ENCODE peak calls at places on chromosomes 13 and 19, in five cellular contexts. One of them, this sample, is unnamed.

GRCh38 chr19:53158119-53158656 is 665 bp downstream of the ZNF347 start:
- DNase-seq in Peyer's patch: peak; percentile 59
- DNase-seq in heart left ventricle: peak; percentile 42
- DNase-seq in fibroblast of pulmonary artery: peak; percentile 23
- DNase-seq in fibroblast of the aortic adventitia: peak; percentile 27
- DNase-seq in this sample: no peak

GRCh38 chr19:40055832-40056504 is at the start of gene ZNF780B:
- DNase-seq in fibroblast of the aortic adventitia: peak; percentile 58
- DNase-seq in heart left ventricle: peak; percentile 69
- DNase-seq in fibroblast of pulmonary artery: peak; percentile 59
- DNase-seq in Peyer's patch: peak; percentile 93
- DNase-seq in this sample: no peak

GRCh38 chr19:50357178-50358100 is 8.0 kb downstream of the NAPSA start:
- DNase-seq in fibroblast of the aortic adventitia: peak; percentile 67
- DNase-seq in heart left ventricle: peak; percentile 76
- DNase-seq in Peyer's patch: peak; percentile 93
- DNase-seq in fibroblast of pulmonary artery: peak; percentile 57
- DNase-seq in this sample: no peak

GRCh38 chr19:397941-398706 is 10.8 kb downstream of the C2CD4C start:
- DNase-seq in fibroblast of pulmonary artery: no peak
- DNase-seq in heart left ventricle: no peak
- DNase-seq in Peyer's patch: no peak
- DNase-seq in fibroblast of the aortic adventitia: no peak
- DNase-seq in this sample: no peak

GRCh38 chr19:10927691-10928562 is 512 bp downstream of the YIPF2 start:
- DNase-seq in fibroblast of pulmonary artery: no peak
- DNase-seq in heart left ventricle: no peak
- DNase-seq in Peyer's patch: no peak
- DNase-seq in fibroblast of the aortic adventitia: no peak
- DNase-seq in this sample: no peak

GRCh38 chr19:42309686-42310085 is 3.4 kb upstream of the TMEM145 start:
- DNase-seq in heart left ventricle: no peak
- DNase-seq in fibroblast of the aortic adventitia: no peak
- DNase-seq in Peyer's patch: no peak
- DNase-seq in fibroblast of pulmonary artery: no peak
- DNase-seq in this sample: no peak

GRCh38 chr13:43573787-43574562 is 212.8 kb downstream of the ENOX1 start:
- DNase-seq in fibroblast of the aortic adventitia: no peak
- DNase-seq in heart left ventricle: no peak
- DNase-seq in Peyer's patch: no peak
- DNase-seq in fibroblast of pulmonary artery: peak; percentile 31
- DNase-seq in this sample: no peak

GRCh38 chr19:13118424-13119193 is 545 bp downstream of the NACC1 start:
- DNase-seq in heart left ventricle: peak; percentile 55
- DNase-seq in Peyer's patch: peak; percentile 69
- DNase-seq in fibroblast of the aortic adventitia: no peak
- DNase-seq in fibroblast of pulmonary artery: peak; percentile 30
- DNase-seq in this sample: no peak

GRCh38 chr19:45253396-45254027 is 2.4 kb downstream of the MARK4 start:
- DNase-seq in Peyer's patch: no peak
- DNase-seq in fibroblast of the aortic adventitia: peak; percentile 16
- DNase-seq in fibroblast of pulmonary artery: peak; percentile 29
- DNase-seq in heart left ventricle: no peak
- DNase-seq in this sample: no peak

GRCh38 chr13:86476656-86477055 is 677.4 kb upstream of the SLITRK6 start:
- DNase-seq in fibroblast of pulmonary artery: no peak
- DNase-seq in heart left ventricle: no peak
- DNase-seq in Peyer's patch: no peak
- DNase-seq in fibroblast of the aortic adventitia: no peak
- DNase-seq in this sample: no peak

GRCh38 chr13:82330499-82330898 is 1551.8 kb downstream of the SLITRK1 start:
- DNase-seq in fibroblast of the aortic adventitia: peak; percentile 6
- DNase-seq in fibroblast of pulmonary artery: peak; percentile 44
- DNase-seq in Peyer's patch: no peak
- DNase-seq in heart left ventricle: no peak
- DNase-seq in this sample: no peak

GRCh38 chr13:37134411-37135041 is 29.1 kb upstream of the CSNK1A1L start:
- DNase-seq in fibroblast of the aortic adventitia: peak; percentile 95
- DNase-seq in heart left ventricle: no peak
- DNase-seq in fibroblast of pulmonary artery: peak; percentile 96
- DNase-seq in Peyer's patch: no peak
- DNase-seq in this sample: peak; percentile 82

GRCh38 chr19:33306853-33307792 is 4.8 kb upstream of the CEBPA start:
- DNase-seq in Peyer's patch: peak; percentile 42
- DNase-seq in fibroblast of pulmonary artery: no peak
- DNase-seq in heart left ventricle: no peak
- DNase-seq in fibroblast of the aortic adventitia: no peak
- DNase-seq in this sample: no peak

GRCh38 chr19:41166888-41167804 is 25.9 kb upstream of the CYP2S1 start:
- DNase-seq in heart left ventricle: no peak
- DNase-seq in fibroblast of pulmonary artery: no peak
- DNase-seq in Peyer's patch: peak; percentile 88
- DNase-seq in fibroblast of the aortic adventitia: no peak
- DNase-seq in this sample: no peak

GRCh38 chr19:13842294-13843103 is 34.4 kb upstream of the NANOS3 start:
- DNase-seq in Peyer's patch: peak; percentile 93
- DNase-seq in fibroblast of the aortic adventitia: peak; percentile 67
- DNase-seq in fibroblast of pulmonary artery: peak; percentile 77
- DNase-seq in heart left ventricle: peak; percentile 91
- DNase-seq in this sample: no peak

GRCh38 chr13:26155568-26155967 is 66.5 kb downstream of the RNF6 start:
- DNase-seq in fibroblast of pulmonary artery: no peak
- DNase-seq in fibroblast of the aortic adventitia: no peak
- DNase-seq in Peyer's patch: no peak
- DNase-seq in heart left ventricle: no peak
- DNase-seq in this sample: no peak

GRCh38 chr13:37446503-37446902 is 152.1 kb downstream of the POSTN start:
- DNase-seq in heart left ventricle: peak; percentile 35
- DNase-seq in fibroblast of pulmonary artery: peak; percentile 90
- DNase-seq in Peyer's patch: no peak
- DNase-seq in fibroblast of the aortic adventitia: peak; percentile 91
- DNase-seq in this sample: peak; percentile 97

GRCh38 chr13:20673711-20674110 is 29.8 kb upstream of the IL17D start:
- DNase-seq in Peyer's patch: no peak
- DNase-seq in heart left ventricle: no peak
- DNase-seq in fibroblast of pulmonary artery: no peak
- DNase-seq in fibroblast of the aortic adventitia: peak; percentile 15
- DNase-seq in this sample: no peak

GRCh38 chr13:19713186-19713965 is 69.4 kb downstream of the PSPC1 start:
- DNase-seq in fibroblast of the aortic adventitia: peak; percentile 40
- DNase-seq in fibroblast of pulmonary artery: peak; percentile 80
- DNase-seq in heart left ventricle: no peak
- DNase-seq in Peyer's patch: no peak
- DNase-seq in this sample: peak; percentile 24

GRCh38 chr13:99941086-99941485 is 30.5 kb downstream of the ZIC5 start:
- DNase-seq in fibroblast of the aortic adventitia: no peak
- DNase-seq in heart left ventricle: no peak
- DNase-seq in Peyer's patch: no peak
- DNase-seq in fibroblast of pulmonary artery: no peak
- DNase-seq in this sample: no peak

GRCh38 chr13:106595623-106596022 is 27.7 kb upstream of the ARGLU1 start:
- DNase-seq in fibroblast of the aortic adventitia: no peak
- DNase-seq in heart left ventricle: no peak
- DNase-seq in fibroblast of pulmonary artery: no peak
- DNase-seq in Peyer's patch: no peak
- DNase-seq in this sample: no peak

GRCh38 chr19:45569619-45570421 is 14.8 kb downstream of the OPA3 start:
- DNase-seq in fibroblast of pulmonary artery: peak; percentile 46
- DNase-seq in fibroblast of the aortic adventitia: peak; percentile 39
- DNase-seq in Peyer's patch: peak; percentile 93
- DNase-seq in heart left ventricle: peak; percentile 77
- DNase-seq in this sample: no peak

GRCh38 chr13:31020996-31021395 is 88.5 kb downstream of the TEX26 start:
- DNase-seq in heart left ventricle: no peak
- DNase-seq in fibroblast of pulmonary artery: no peak
- DNase-seq in Peyer's patch: no peak
- DNase-seq in fibroblast of the aortic adventitia: no peak
- DNase-seq in this sample: no peak

GRCh38 chr13:31023126-31023525 is 90.7 kb downstream of the TEX26 start:
- DNase-seq in fibroblast of pulmonary artery: peak; percentile 10
- DNase-seq in Peyer's patch: no peak
- DNase-seq in heart left ventricle: no peak
- DNase-seq in fibroblast of the aortic adventitia: peak; percentile 54
- DNase-seq in this sample: no peak

GRCh38 chr13:31027136-31027535 is 94.7 kb downstream of the TEX26 start:
- DNase-seq in fibroblast of the aortic adventitia: no peak
- DNase-seq in fibroblast of pulmonary artery: no peak
- DNase-seq in heart left ventricle: no peak
- DNase-seq in Peyer's patch: no peak
- DNase-seq in this sample: no peak

GRCh38 chr13:31018511-31018910 is 86.1 kb downstream of the TEX26 start:
- DNase-seq in heart left ventricle: no peak
- DNase-seq in fibroblast of the aortic adventitia: no peak
- DNase-seq in Peyer's patch: no peak
- DNase-seq in fibroblast of pulmonary artery: no peak
- DNase-seq in this sample: no peak

DNA sequence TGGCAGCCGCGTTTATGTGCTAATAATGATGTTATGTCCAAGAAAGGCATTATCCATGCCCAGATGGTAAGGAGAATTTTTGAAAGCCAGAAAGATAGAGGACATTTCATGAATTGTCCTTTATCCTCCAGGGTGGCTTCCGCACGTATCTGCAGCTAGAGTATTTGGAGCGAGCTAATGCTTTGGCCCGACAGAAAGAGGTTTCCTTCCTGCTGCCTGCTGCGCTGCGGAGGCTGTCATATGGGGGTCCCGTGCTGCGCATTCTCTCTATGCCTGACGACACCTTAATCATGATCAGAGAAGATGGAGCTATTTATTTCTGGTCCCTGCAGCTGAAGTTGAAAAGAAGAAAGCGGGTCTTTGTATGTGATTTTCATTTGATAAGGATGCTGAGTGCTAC is 90.0 kb downstream of the TEX26 start:
- DNase-seq in heart left ventricle: no peak
- DNase-seq in Peyer's patch: no peak
- DNase-seq in fibroblast of the aortic adventitia: no peak
- DNase-seq in fibroblast of pulmonary artery: no peak
- DNase-seq in this sample: no peak
- H3K4me3 ChIP-seq in heart left ventricle: no peak overlapping the region
- H3K4me3 ChIP-seq in Peyer's patch: no peak overlapping the region
- H3K4me3 ChIP-seq in fibroblast of the aortic adventitia: no peak overlapping the region
- H3K4me3 ChIP-seq in fibroblast of pulmonary artery: no peak overlapping the region
- H3K4me3 ChIP-seq in this sample: no peak overlapping the region

DNA sequence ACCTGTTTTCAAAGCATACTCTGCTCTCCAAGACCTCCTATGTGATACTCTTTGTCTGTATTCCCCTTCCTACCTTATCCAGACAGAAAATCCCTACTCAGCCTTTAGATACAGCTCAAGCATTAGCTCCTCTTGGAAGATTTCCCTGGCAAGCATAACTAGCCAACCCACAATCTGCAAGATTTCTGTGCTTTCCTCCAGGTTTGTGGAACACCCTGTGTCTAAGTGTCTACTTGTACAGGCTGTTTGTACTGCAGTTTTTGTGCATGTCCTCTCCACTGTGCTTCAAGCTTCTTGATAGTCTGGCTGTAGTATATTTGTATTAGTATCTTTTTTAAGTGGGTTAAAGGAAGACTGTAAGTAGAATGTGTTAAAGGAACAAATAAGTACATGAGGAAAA is 203.7 kb downstream of the RFC3 start:
- DNase-seq in Peyer's patch: no peak
- DNase-seq in fibroblast of pulmonary artery: no peak
- DNase-seq in heart left ventricle: no peak
- DNase-seq in fibroblast of the aortic adventitia: no peak
- DNase-seq in this sample: no peak
- TF ChIP-seq CTCF in Peyer's patch: no peak
- TF ChIP-seq CTCF in fibroblast of pulmonary artery: no peak
- TF ChIP-seq CTCF in heart left ventricle: no peak
- TF ChIP-seq CTCF in fibroblast of the aortic adventitia: no peak
- TF ChIP-seq CTCF in this sample: no peak

DNA sequence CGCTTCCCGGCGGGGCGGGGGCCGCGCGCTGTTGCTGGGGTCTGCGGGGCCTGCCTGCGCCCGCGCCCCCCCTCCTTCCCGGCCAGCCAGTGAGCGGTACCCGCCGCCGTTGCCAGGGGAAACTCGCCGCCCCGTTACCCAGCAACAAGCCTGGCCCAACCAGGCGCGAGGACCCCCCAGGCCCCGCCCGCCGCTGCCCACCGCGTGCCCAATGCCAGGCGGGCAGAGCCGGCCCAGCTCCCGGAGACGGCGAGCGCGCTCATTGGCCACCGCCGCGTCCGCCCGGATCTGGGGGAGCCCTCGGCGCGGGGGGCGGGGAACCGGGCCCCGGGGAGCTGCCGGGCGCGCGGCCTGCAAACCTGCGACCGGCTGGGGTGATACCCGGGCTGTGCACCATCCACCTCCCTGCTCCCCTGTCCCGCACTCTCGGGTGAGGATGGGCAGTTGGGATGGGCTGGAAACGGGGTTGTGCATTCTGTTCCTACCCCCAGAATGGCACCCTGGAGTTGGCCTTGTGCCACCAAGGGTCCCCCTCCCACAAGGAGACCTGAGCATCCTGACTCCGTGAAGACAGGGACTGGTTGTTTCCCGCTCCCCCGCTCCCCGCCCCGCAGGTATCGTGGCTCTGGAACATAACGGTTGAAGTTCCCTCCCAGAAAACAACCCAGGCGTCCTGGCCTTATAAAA is 8.8 kb upstream of the BBC3 start:
- DNase-seq in fibroblast of the aortic adventitia: no peak
- DNase-seq in fibroblast of pulmonary artery: peak; percentile 55
- DNase-seq in heart left ventricle: peak; percentile 63
- DNase-seq in Peyer's patch: peak; percentile 69
- DNase-seq in this sample: no peak
- H3K4me3 ChIP-seq in fibroblast of the aortic adventitia: peak overlapping the region; percentile 31
- H3K4me3 ChIP-seq in fibroblast of pulmonary artery: no peak overlapping the region
- H3K4me3 ChIP-seq in heart left ventricle: peak overlapping the region; percentile 13
- H3K4me3 ChIP-seq in Peyer's patch: peak overlapping the region; percentile 39
- H3K4me3 ChIP-seq in this sample: peak overlapping the region; percentile 47

GRCh38 chr13:102328909-102329308 is 72.9 kb downstream of the FGF14 start:
- DNase-seq in Peyer's patch: no peak
- DNase-seq in fibroblast of the aortic adventitia: no peak
- DNase-seq in heart left ventricle: no peak
- DNase-seq in fibroblast of pulmonary artery: no peak
- DNase-seq in this sample: no peak

GRCh38 chr13:102323505-102323904 is 78.3 kb downstream of the FGF14 start:
- DNase-seq in fibroblast of pulmonary artery: no peak
- DNase-seq in fibroblast of the aortic adventitia: no peak
- DNase-seq in Peyer's patch: no peak
- DNase-seq in heart left ventricle: no peak
- DNase-seq in this sample: no peak

GRCh38 chr13:102326381-102327118 is 75.3 kb downstream of the FGF14 start:
- DNase-seq in fibroblast of pulmonary artery: no peak
- DNase-seq in heart left ventricle: no peak
- DNase-seq in Peyer's patch: no peak
- DNase-seq in fibroblast of the aortic adventitia: no peak
- DNase-seq in this sample: no peak

GRCh38 chr13:102325321-102325720 is 76.5 kb downstream of the FGF14 start:
- DNase-seq in fibroblast of the aortic adventitia: no peak
- DNase-seq in fibroblast of pulmonary artery: no peak
- DNase-seq in Peyer's patch: no peak
- DNase-seq in heart left ventricle: no peak
- DNase-seq in this sample: no peak

DNA sequence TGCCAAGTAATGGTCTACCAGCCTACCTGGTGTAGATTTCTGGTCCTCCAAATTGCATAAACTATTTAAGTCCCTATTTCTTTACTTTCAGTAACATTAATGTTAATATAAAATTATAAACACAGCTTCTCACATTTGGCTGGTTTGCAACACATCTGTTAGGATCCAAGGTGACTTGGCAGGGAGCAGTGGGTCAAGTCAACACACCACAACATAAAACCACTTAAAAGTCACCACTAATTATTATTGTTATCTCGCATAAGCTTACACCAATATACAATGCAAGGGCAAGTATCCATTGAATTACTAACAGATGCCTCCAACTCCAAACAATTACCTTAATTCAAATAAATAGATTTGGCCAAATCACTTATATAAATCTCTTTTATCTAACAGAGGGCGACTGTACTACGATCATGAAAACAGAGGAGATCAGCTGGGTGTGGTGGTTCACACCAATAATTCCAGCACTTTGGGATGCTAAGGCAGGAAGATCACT is 74.7 kb downstream of the FGF14 start:
- DNase-seq in Peyer's patch: no peak
- DNase-seq in fibroblast of pulmonary artery: no peak
- DNase-seq in heart left ventricle: no peak
- DNase-seq in fibroblast of the aortic adventitia: no peak
- DNase-seq in this sample: no peak
- TF ChIP-seq CTCF in Peyer's patch: no peak
- TF ChIP-seq CTCF in fibroblast of pulmonary artery: no peak
- TF ChIP-seq CTCF in heart left ventricle: no peak
- TF ChIP-seq CTCF in fibroblast of the aortic adventitia: no peak
- TF ChIP-seq CTCF in this sample: no peak